ENCODE peak calls at places on chromosomes 11 and 22, in six cellular contexts. S is A172, R is heart left ventricle, D is lung, M is NCI-H146, G is NCI-H460. V is an unnamed sample.

GRCh38 chr11:75802913-75803820 is 11.8 kb upstream of the UVRAG start:
- DNase-seq in G (peak; percentile 51), R (peak; percentile 76), S (peak; percentile 65), M (peak; percentile 75), D (peak; percentile 78), V (peak; percentile 58)

GRCh38 chr11:10298342-10298741 is 4.3 kb upstream of the SBF2 start:
- DNase-seq in D (no peak), S (peak; percentile 80), R (no peak), G (no peak), M (no peak), V (no peak)

GRCh38 chr22:26476705-26477340 is 6.8 kb downstream of the HPS4 start:
- DNase-seq in M (no peak), G (no peak), D (no peak), S (peak; percentile 72), R (no peak), V (no peak)

GRCh38 chr22:27827586-27828213 is 26.1 kb upstream of the MN1 start:
- DNase-seq in S (no peak), G (no peak), R (no peak), M (no peak), D (no peak), V (no peak)

GRCh38 chr22:38315801-38316339 is 1.4 kb downstream of the CSNK1E start:
- DNase-seq in D (no peak), S (no peak), G (no peak), R (no peak), M (no peak), V (no peak)

GRCh38 chr22:35629406-35630234 is 12.5 kb upstream of the MB start:
- DNase-seq in R (peak; percentile 66), S (peak; percentile 95), D (peak; percentile 84), M (no peak), G (peak; percentile 6), V (peak; percentile 42)

GRCh38 chr11:61907282-61907681 is 10.1 kb downstream of the RAB3IL1 start:
- DNase-seq in S (no peak), R (no peak), M (no peak), D (no peak), G (no peak), V (no peak)

GRCh38 chr11:44939673-44940072 is 11.0 kb downstream of the TP53I11 start:
- DNase-seq in G (no peak), D (no peak), S (no peak), M (no peak), R (peak; percentile 55), V (no peak)

GRCh38 chr11:122808494-122808893 is 29.8 kb upstream of the CRTAM start:
- DNase-seq in M (no peak), D (no peak), S (no peak), G (no peak), R (peak; percentile 41), V (no peak)

GRCh38 chr22:24120029-24120428 is 61.3 kb upstream of the SUSD2 start:
- DNase-seq in S (no peak), G (no peak), D (no peak), R (peak; percentile 47), M (no peak), V (no peak)

GRCh38 chr11:75029836-75030631 is 41.3 kb downstream of the NEU3 start:
- DNase-seq in R (no peak), D (no peak), G (no peak), M (no peak), S (no peak), V (no peak)

GRCh38 chr22:44473166-44473565 is 24.9 kb downstream of the RTL6 start:
- DNase-seq in R (no peak), G (no peak), D (no peak), S (no peak), M (no peak), V (no peak)

GRCh38 chr11:117011541-117011908 is 86.7 kb downstream of the SIK3 start:
- DNase-seq in D (no peak), S (peak; percentile 49), R (no peak), M (no peak), G (no peak), V (no peak)

GRCh38 chr11:46127150-46127638 is 5.9 kb upstream of the PHF21A start:
- DNase-seq in D (peak; percentile 58), R (peak; percentile 24), M (peak; percentile 40), G (peak; percentile 80), S (peak; percentile 83), V (no peak)